ENCODE peak calls at places on chromosomes 16 and 17, in six cellular contexts. V, H, O, X, S and E are unnamed samples.

GRCh38 chr17:726331-726919 is 6.0 kb upstream of the TLCD3A start:
- DNase-seq in V (no peak), H (no peak), O (no peak), S (peak; percentile 27), X (no peak), E (no peak)

GRCh38 chr17:55745258-55745657 is 5.6 kb upstream of the PCTP start:
- DNase-seq in V (no peak), H (no peak), O (no peak), X (no peak), S (no peak), E (no peak)

GRCh38 chr16:80376941-80377340 is 163.9 kb upstream of the DYNLRB2 start:
- DNase-seq in H (no peak), V (no peak), S (no peak), X (no peak), O (no peak), E (no peak)

GRCh38 chr17:78159575-78160158 is 8.7 kb upstream of the SYNGR2 start:
- DNase-seq in S (no peak), H (no peak), O (no peak), X (no peak), V (no peak), E (peak; percentile 47)

GRCh38 chr17:59490259-59490658 is 75.2 kb upstream of the DHX40 start:
- DNase-seq in O (no peak), X (no peak), S (no peak), H (no peak), V (no peak), E (no peak)

GRCh38 chr17:10557422-10557821 is 8.0 kb upstream of the MYH2 start:
- DNase-seq in O (no peak), S (no peak), H (no peak), X (no peak), V (no peak), E (no peak)

GRCh38 chr17:39150104-39150634 is 1.3 kb downstream of the PLXDC1 start:
- DNase-seq in S (no peak), V (no peak), X (no peak), H (peak; percentile 12), O (no peak), E (no peak)

GRCh38 chr16:57032346-57032745 is 43.0 kb downstream of the NLRC5 start:
- DNase-seq in V (no peak), X (no peak), S (no peak), H (no peak), O (no peak), E (no peak)

GRCh38 chr17:48612456-48612853 is 1.6 kb upstream of the HOXB7 start:
- DNase-seq in S (no peak), O (peak; percentile 13), H (no peak), X (no peak), V (no peak), E (no peak)

GRCh38 chr17:12627177-12627629 is 38.5 kb upstream of the MYOCD start:
- DNase-seq in V (no peak), H (no peak), O (no peak), X (peak; percentile 54), S (peak; percentile 16), E (no peak)

GRCh38 chr16:82045471-82046178 is 10.6 kb downstream of the HSD17B2 start:
- DNase-seq in V (no peak), X (no peak), O (no peak), H (no peak), S (no peak), E (no peak)

GRCh38 chr16:86496262-86496928 is 13.9 kb upstream of the FOXF1 start:
- DNase-seq in H (no peak), V (no peak), S (no peak), X (no peak), O (no peak), E (peak; percentile 40)

GRCh38 chr17:34122529-34122928 is 132.6 kb upstream of the CCL2 start:
- DNase-seq in H (no peak), V (no peak), O (no peak), S (no peak), X (no peak), E (no peak)

GRCh38 chr16:75074920-75075687 is 41.5 kb downstream of the LDHD start:
- DNase-seq in S (peak; percentile 20), X (no peak), V (no peak), O (peak; percentile 88), H (peak; percentile 68), E (peak; percentile 70)

GRCh38 chr16:19969284-19969683 is 84.6 kb upstream of the GPRC5B start:
- DNase-seq in H (no peak), X (no peak), S (no peak), V (no peak), O (no peak), E (no peak)

GRCh38 chr17:58184308-58184985 is 8.1 kb upstream of the EPX start:
- DNase-seq in H (no peak), S (no peak), O (no peak), V (no peak), X (no peak), E (no peak)

GRCh38 chr17:42283241-42284019 is 4.9 kb upstream of the STAT5A start:
- DNase-seq in S (peak; percentile 4), X (peak; percentile 7), H (no peak), O (no peak), V (no peak), E (peak; percentile 4)

GRCh38 chr17:65430209-65430833 is 131.1 kb downstream of the AXIN2 start:
- DNase-seq in H (no peak), V (peak; percentile 15), X (no peak), O (no peak), S (no peak), E (no peak)

GRCh38 chr17:46179375-46179999 is 13.7 kb downstream of the KANSL1 start:
- DNase-seq in V (no peak), X (no peak), S (no peak), H (no peak), O (no peak), E (peak; percentile 50)

GRCh38 chr16:11407047-11407982 is 62.1 kb downstream of the RMI2 start:
- DNase-seq in H (peak; percentile 50), O (peak; percentile 79), V (no peak), S (peak; percentile 75), X (peak; percentile 60), E (peak; percentile 86)

GRCh38 chr16:280005-280421 is 378 bp upstream of the ARHGDIG start:
- DNase-seq in H (no peak), V (no peak), X (no peak), O (no peak), S (no peak), E (no peak)

GRCh38 chr16:14495213-14496046 is 134.6 kb downstream of the PARN start:
- DNase-seq in X (no peak), O (no peak), V (no peak), S (no peak), H (no peak), E (no peak)

GRCh38 chr16:14494396-14494795 is 135.7 kb downstream of the PARN start:
- DNase-seq in V (no peak), S (no peak), H (no peak), X (no peak), O (no peak), E (no peak)

GRCh38 chr16:14496786-14497185 is 133.3 kb downstream of the PARN start:
- DNase-seq in O (no peak), S (no peak), V (no peak), H (no peak), X (no peak), E (no peak)

GRCh38 chr16:14497245-14498082 is 132.6 kb downstream of the PARN start:
- DNase-seq in O (no peak), X (no peak), S (peak; percentile 40), H (no peak), V (no peak), E (no peak)

GRCh38 chr16:14496047-14496770 is 133.9 kb downstream of the PARN start:
- DNase-seq in V (no peak), S (no peak), X (no peak), O (no peak), H (no peak), E (no peak)
- TF ChIP-seq CTCF in V (no peak), S (no peak), X (no peak), O (no peak), H (no peak), E (no peak)

GRCh38 chr17:69528035-69528434 is 113.5 kb downstream of the MAP2K6 start:
- DNase-seq in O (no peak), X (no peak), H (no peak), S (no peak), V (no peak), E (no peak)

GRCh38 chr17:69524854-69525253 is 110.4 kb downstream of the MAP2K6 start:
- DNase-seq in V (no peak), X (no peak), S (no peak), H (no peak), O (no peak), E (no peak)

GRCh38 chr17:69523252-69523861 is 108.9 kb downstream of the MAP2K6 start:
- DNase-seq in O (peak; percentile 71), V (no peak), X (no peak), H (no peak), S (peak; percentile 41), E (peak; percentile 38)

GRCh38 chr17:69525920-69526841 is 111.7 kb downstream of the MAP2K6 start:
- DNase-seq in O (peak; percentile 72), X (peak; percentile 22), S (peak; percentile 56), H (no peak), V (no peak), E (peak; percentile 32)
- TF ChIP-seq CTCF in O (peak; percentile 100), X (peak; percentile 76), S (peak; percentile 90), H (peak; percentile 58), V (peak; percentile 76), E (peak; percentile 85)

GRCh38 chr17:80118601-80119270 is 17.4 kb downstream of the GAA start:
- DNase-seq in X (no peak), H (no peak), O (no peak), S (no peak), V (no peak), E (no peak)
- TF ChIP-seq CTCF in X (no peak), H (no peak), O (no peak), S (no peak), V (no peak), E (no peak)

GRCh38 chr17:63446218-63446980 is at the start of gene CYB561:
- DNase-seq in H (peak; percentile 54), S (peak; percentile 91), V (peak; percentile 82), X (peak; percentile 77), O (no peak), E (peak; percentile 96)

GRCh38 chr17:63445065-63445464 is 1.0 kb downstream of the CYB561 start:
- DNase-seq in X (no peak), H (no peak), S (no peak), V (no peak), O (no peak), E (no peak)

GRCh38 chr17:63446981-63447687 is 1.0 kb upstream of the CYB561 start:
- DNase-seq in X (no peak), O (no peak), H (peak; percentile 32), V (no peak), S (peak; percentile 60), E (no peak)

GRCh38 chr17:63444457-63444856 is 1.6 kb downstream of the CYB561 start:
- DNase-seq in X (no peak), S (no peak), V (no peak), H (no peak), O (no peak), E (no peak)

DNA sequence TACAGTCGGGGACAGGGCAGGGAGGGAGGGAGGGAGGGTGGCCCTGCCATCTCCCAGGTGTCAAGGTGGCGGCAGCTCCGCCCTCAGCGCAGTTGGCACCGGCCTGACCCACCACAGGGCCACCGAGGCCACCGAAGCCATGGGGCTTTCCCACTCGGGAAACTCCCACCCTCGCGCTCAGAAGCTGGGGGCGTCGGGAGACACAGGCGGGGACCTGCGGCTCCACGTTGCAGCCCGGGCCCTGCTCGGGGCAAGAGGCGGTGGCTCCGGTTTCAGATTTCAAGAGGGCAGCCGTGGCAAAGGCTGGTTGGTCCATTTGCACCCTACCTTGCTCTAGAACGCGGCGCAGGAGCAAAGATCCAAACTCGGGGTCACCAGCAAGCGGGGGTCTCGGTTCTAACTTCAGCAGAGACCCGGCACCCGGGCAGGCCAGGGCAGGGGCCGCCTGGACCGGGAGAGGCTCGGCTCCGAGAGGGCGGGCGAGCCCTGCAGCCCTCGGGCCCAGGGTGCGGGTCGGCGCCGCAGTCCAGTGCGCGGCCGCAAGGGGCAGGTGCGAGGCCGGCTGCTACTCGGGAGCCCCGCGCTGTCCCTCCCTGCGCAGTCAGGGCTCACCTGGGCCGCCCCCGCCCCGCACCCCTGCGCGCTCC is 412 bp downstream of the CYB561 start:
- DNase-seq in X (peak; percentile 32), H (peak; percentile 13), V (no peak), O (no peak), S (peak; percentile 74), E (peak; percentile 78)
- TF ChIP-seq CTCF in X (peak; percentile 19), H (peak; percentile 29), V (no peak), O (peak; percentile 17), S (peak; percentile 71), E (peak; percentile 50)